ENCODE peak calls at places on chromosomes 13 and 19, in six cellular contexts. One of them, this sample, is unnamed.

GRCh38 chr19:19261350-19262189 is 11.5 kb downstream of the TM6SF2 start:
- DNase-seq in transverse colon: no peak
- DNase-seq in GM03348: no peak
- DNase-seq in RWPE1: no peak
- DNase-seq in progenitor cell of endocrine pancreas: no peak
- DNase-seq in islet precursor cell: peak; percentile 75
- DNase-seq in this sample: no peak

GRCh38 chr19:41013359-41013758 is 22.3 kb downstream of the CYP2B6 start:
- DNase-seq in transverse colon: no peak
- DNase-seq in GM03348: no peak
- DNase-seq in RWPE1: no peak
- DNase-seq in progenitor cell of endocrine pancreas: no peak
- DNase-seq in islet precursor cell: no peak
- DNase-seq in this sample: no peak

GRCh38 chr13:29716493-29716892 is 121.0 kb upstream of the SLC7A1 start:
- DNase-seq in transverse colon: no peak
- DNase-seq in GM03348: no peak
- DNase-seq in RWPE1: no peak
- DNase-seq in progenitor cell of endocrine pancreas: no peak
- DNase-seq in islet precursor cell: no peak
- DNase-seq in this sample: no peak

GRCh38 chr19:33814181-33815165 is 17.8 kb downstream of the KCTD15 start:
- DNase-seq in transverse colon: no peak
- DNase-seq in GM03348: no peak
- DNase-seq in RWPE1: no peak
- DNase-seq in progenitor cell of endocrine pancreas: no peak
- DNase-seq in islet precursor cell: peak; percentile 49
- DNase-seq in this sample: no peak

GRCh38 chr13:99796175-99796819 is 175.3 kb downstream of the ZIC5 start:
- DNase-seq in transverse colon: no peak
- DNase-seq in GM03348: peak; percentile 52
- DNase-seq in RWPE1: peak; percentile 44
- DNase-seq in progenitor cell of endocrine pancreas: peak; percentile 66
- DNase-seq in islet precursor cell: peak; percentile 78
- DNase-seq in this sample: no peak

GRCh38 chr19:19554074-19555023 is 16.3 kb downstream of the CILP2 start:
- DNase-seq in transverse colon: peak; percentile 62
- DNase-seq in GM03348: peak; percentile 89
- DNase-seq in RWPE1: no peak
- DNase-seq in progenitor cell of endocrine pancreas: no peak
- DNase-seq in islet precursor cell: peak; percentile 80
- DNase-seq in this sample: no peak

GRCh38 chr19:1027953-1028902 is 1.8 kb downstream of the CNN2 start:
- DNase-seq in transverse colon: peak; percentile 84
- DNase-seq in GM03348: peak; percentile 96
- DNase-seq in RWPE1: peak; percentile 89
- DNase-seq in progenitor cell of endocrine pancreas: peak; percentile 58
- DNase-seq in islet precursor cell: peak; percentile 97
- DNase-seq in this sample: peak; percentile 72

GRCh38 chr19:4866595-4867424 is 657 bp downstream of the PLIN3 start:
- DNase-seq in transverse colon: peak; percentile 68
- DNase-seq in GM03348: peak; percentile 76
- DNase-seq in RWPE1: peak; percentile 42
- DNase-seq in progenitor cell of endocrine pancreas: no peak
- DNase-seq in islet precursor cell: peak; percentile 71
- DNase-seq in this sample: no peak

GRCh38 chr19:20273376-20273775 is 106.4 kb downstream of the ZNF486 start:
- DNase-seq in transverse colon: no peak
- DNase-seq in GM03348: no peak
- DNase-seq in RWPE1: no peak
- DNase-seq in progenitor cell of endocrine pancreas: no peak
- DNase-seq in islet precursor cell: no peak
- DNase-seq in this sample: no peak

GRCh38 chr13:71255633-71256032 is 611.4 kb downstream of the DACH1 start:
- DNase-seq in transverse colon: no peak
- DNase-seq in GM03348: no peak
- DNase-seq in RWPE1: no peak
- DNase-seq in progenitor cell of endocrine pancreas: no peak
- DNase-seq in islet precursor cell: no peak
- DNase-seq in this sample: no peak

GRCh38 chr19:8194528-8195275 is 14.5 kb upstream of the CERS4 start:
- DNase-seq in transverse colon: peak; percentile 50
- DNase-seq in GM03348: no peak
- DNase-seq in RWPE1: no peak
- DNase-seq in progenitor cell of endocrine pancreas: no peak
- DNase-seq in islet precursor cell: no peak
- DNase-seq in this sample: no peak

GRCh38 chr19:43078311-43078710 is 4.2 kb downstream of the PSG2 start:
- DNase-seq in transverse colon: no peak
- DNase-seq in GM03348: peak; percentile 59
- DNase-seq in RWPE1: peak; percentile 65
- DNase-seq in progenitor cell of endocrine pancreas: no peak
- DNase-seq in islet precursor cell: no peak
- DNase-seq in this sample: no peak

GRCh38 chr19:40803170-40803856 is 4.3 kb downstream of the EGLN2 start:
- DNase-seq in transverse colon: no peak
- DNase-seq in GM03348: no peak
- DNase-seq in RWPE1: no peak
- DNase-seq in progenitor cell of endocrine pancreas: no peak
- DNase-seq in islet precursor cell: no peak
- DNase-seq in this sample: no peak

GRCh38 chr13:33454844-33455256 is 169.3 kb upstream of the STARD13 start:
- DNase-seq in transverse colon: no peak
- DNase-seq in GM03348: peak; percentile 56
- DNase-seq in RWPE1: no peak
- DNase-seq in progenitor cell of endocrine pancreas: no peak
- DNase-seq in islet precursor cell: no peak
- DNase-seq in this sample: no peak

GRCh38 chr19:10209305-10209704 is 14.6 kb upstream of the DNMT1 start:
- DNase-seq in transverse colon: no peak
- DNase-seq in GM03348: peak; percentile 18
- DNase-seq in RWPE1: no peak
- DNase-seq in progenitor cell of endocrine pancreas: no peak
- DNase-seq in islet precursor cell: no peak
- DNase-seq in this sample: no peak

GRCh38 chr19:32876919-32877285 is 7.3 kb upstream of the SLC7A9 start:
- DNase-seq in transverse colon: peak; percentile 42
- DNase-seq in GM03348: no peak
- DNase-seq in RWPE1: no peak
- DNase-seq in progenitor cell of endocrine pancreas: no peak
- DNase-seq in islet precursor cell: peak; percentile 81
- DNase-seq in this sample: no peak

GRCh38 chr13:96391606-96392005 is 301.7 kb downstream of the HS6ST3 start:
- DNase-seq in transverse colon: no peak
- DNase-seq in GM03348: no peak
- DNase-seq in RWPE1: no peak
- DNase-seq in progenitor cell of endocrine pancreas: no peak
- DNase-seq in islet precursor cell: no peak
- DNase-seq in this sample: no peak

GRCh38 chr13:99985243-99985874 is 3.8 kb downstream of the ZIC2 start:
- DNase-seq in transverse colon: no peak
- DNase-seq in GM03348: no peak
- DNase-seq in RWPE1: no peak
- DNase-seq in progenitor cell of endocrine pancreas: no peak
- DNase-seq in islet precursor cell: peak; percentile 77
- DNase-seq in this sample: no peak

GRCh38 chr13:79658333-79658975 is 177.5 kb downstream of the NDFIP2 start:
- DNase-seq in transverse colon: no peak
- DNase-seq in GM03348: no peak
- DNase-seq in RWPE1: no peak
- DNase-seq in progenitor cell of endocrine pancreas: no peak
- DNase-seq in islet precursor cell: no peak
- DNase-seq in this sample: peak; percentile 36

GRCh38 chr13:37540228-37540627 is 58.3 kb downstream of the POSTN start:
- DNase-seq in transverse colon: no peak
- DNase-seq in GM03348: peak; percentile 16
- DNase-seq in RWPE1: no peak
- DNase-seq in progenitor cell of endocrine pancreas: no peak
- DNase-seq in islet precursor cell: no peak
- DNase-seq in this sample: no peak

GRCh38 chr13:52978989-52979388 is 49.6 kb upstream of the OLFM4 start:
- DNase-seq in transverse colon: no peak
- DNase-seq in GM03348: no peak
- DNase-seq in RWPE1: no peak
- DNase-seq in progenitor cell of endocrine pancreas: no peak
- DNase-seq in islet precursor cell: no peak
- DNase-seq in this sample: no peak

GRCh38 chr13:44048326-44048725 is 168.6 kb downstream of the LACC1 start:
- DNase-seq in transverse colon: no peak
- DNase-seq in GM03348: no peak
- DNase-seq in RWPE1: no peak
- DNase-seq in progenitor cell of endocrine pancreas: no peak
- DNase-seq in islet precursor cell: no peak
- DNase-seq in this sample: no peak

GRCh38 chr13:113852536-113853517 is 11.0 kb downstream of the GAS6 start:
- DNase-seq in transverse colon: no peak
- DNase-seq in GM03348: no peak
- DNase-seq in RWPE1: no peak
- DNase-seq in progenitor cell of endocrine pancreas: no peak
- DNase-seq in islet precursor cell: peak; percentile 41
- DNase-seq in this sample: no peak

GRCh38 chr13:80341771-80342271 is 895 bp upstream of the SPRY2 start:
- DNase-seq in transverse colon: peak; percentile 54
- DNase-seq in GM03348: peak; percentile 27
- DNase-seq in RWPE1: no peak
- DNase-seq in progenitor cell of endocrine pancreas: peak; percentile 37
- DNase-seq in islet precursor cell: peak; percentile 83
- DNase-seq in this sample: peak; percentile 68

GRCh38 chr19:30063184-30064020 is 121.4 kb downstream of the URI1 start:
- DNase-seq in transverse colon: no peak
- DNase-seq in GM03348: no peak
- DNase-seq in RWPE1: no peak
- DNase-seq in progenitor cell of endocrine pancreas: no peak
- DNase-seq in islet precursor cell: peak; percentile 54
- DNase-seq in this sample: no peak

GRCh38 chr19:29266603-29267002 is 53.7 kb upstream of the UQCRFS1 start:
- DNase-seq in transverse colon: no peak
- DNase-seq in GM03348: no peak
- DNase-seq in RWPE1: no peak
- DNase-seq in progenitor cell of endocrine pancreas: no peak
- DNase-seq in islet precursor cell: no peak
- DNase-seq in this sample: no peak

GRCh38 chr19:8451885-8452284 is 7.1 kb downstream of the HNRNPM start:
- DNase-seq in transverse colon: no peak
- DNase-seq in GM03348: peak; percentile 58
- DNase-seq in RWPE1: peak; percentile 78
- DNase-seq in progenitor cell of endocrine pancreas: no peak
- DNase-seq in islet precursor cell: no peak
- DNase-seq in this sample: no peak